ENCODE peak calls at places on chromosomes 7 and 10, in five cellular contexts. W, N, F, G and M are unnamed samples.
A peak's percentile ranks its signal among the peaks of the same experiment; 100 is the strongest.

GRCh38 chr7:8035647-8036518 is 67.3 kb downstream of the GLCCI1 start:
- DNase-seq in N (peak; percentile 21), G (no peak), F (no peak), W (peak; percentile 56), M (no peak)

GRCh38 chr10:97066877-97067555 is 118.7 kb downstream of the SLIT1 start:
- DNase-seq in N (no peak), W (no peak), F (no peak), G (no peak), M (no peak)

GRCh38 chr10:102408728-102409603 is 9.6 kb downstream of the PSD start:
- DNase-seq in F (peak; percentile 90), N (peak; percentile 47), W (peak; percentile 42), G (peak; percentile 74), M (no peak)

GRCh38 chr10:27192284-27192683 is 37.1 kb downstream of the MASTL start:
- DNase-seq in G (no peak), F (peak; percentile 62), W (peak; percentile 89), N (no peak), M (no peak)

GRCh38 chr10:588246-589165 is 101.0 kb downstream of the DIP2C start:
- DNase-seq in F (no peak), G (no peak), W (peak; percentile 45), N (peak; percentile 49), M (no peak)

GRCh38 chr10:14325325-14325955 is 5.3 kb downstream of the FRMD4A start:
- DNase-seq in W (peak; percentile 38), F (no peak), N (peak; percentile 73), G (no peak), M (peak; percentile 18)

GRCh38 chr7:7595451-7595850 is 28.8 kb downstream of the MIOS start:
- DNase-seq in W (peak; percentile 56), N (no peak), F (no peak), G (no peak), M (no peak)

GRCh38 chr10:101840102-101840684 is 3.4 kb downstream of the KCNIP2 start:
- DNase-seq in W (peak; percentile 33), G (no peak), F (no peak), N (no peak), M (no peak)

GRCh38 chr10:116769368-116769767 is 27.0 kb upstream of the HSPA12A start:
- DNase-seq in W (no peak), G (no peak), F (no peak), N (no peak), M (no peak)

GRCh38 chr7:30933124-30933893 is 21.7 kb downstream of the AQP1 start:
- DNase-seq in N (no peak), W (no peak), F (peak; percentile 39), G (peak; percentile 37), M (no peak)

GRCh38 chr7:24979470-24979862 is 512 bp downstream of the OSBPL3 start:
- DNase-seq in F (peak; percentile 75), G (peak; percentile 71), N (peak; percentile 84), W (peak; percentile 63), M (peak; percentile 64)

GRCh38 chr7:27122075-27122910 is 8.3 kb downstream of the HOXA4 start:
- DNase-seq in F (no peak), W (no peak), G (peak; percentile 55), N (peak; percentile 87), M (no peak)

GRCh38 chr7:31204066-31204465 is 136.5 kb downstream of the NEUROD6 start:
- DNase-seq in W (no peak), F (no peak), G (no peak), N (no peak), M (no peak)

GRCh38 chr7:92306153-92306552 is 60.4 kb downstream of the ANKIB1 start:
- DNase-seq in F (no peak), N (no peak), G (no peak), W (no peak), M (no peak)

GRCh38 chr7:680411-681127 is 45.9 kb upstream of the DNAAF5 start:
- DNase-seq in N (no peak), G (no peak), F (no peak), W (no peak), M (no peak)

GRCh38 chr7:102326156-102326914 is 29.9 kb downstream of the SPDYE6 start:
- DNase-seq in F (no peak), G (peak; percentile 25), N (no peak), W (no peak), M (no peak)

GRCh38 chr10:69411476-69411875 is 5.2 kb downstream of the TACR2 start:
- DNase-seq in F (no peak), N (no peak), G (no peak), W (no peak), M (no peak)

GRCh38 chr10:133393401-133394063 is 425 bp upstream of the MTG1 start:
- DNase-seq in W (no peak), G (peak; percentile 35), N (no peak), F (no peak), M (no peak)

GRCh38 chr7:64875258-64875657 is 27.8 kb upstream of the ZNF273 start:
- DNase-seq in W (no peak), F (no peak), N (no peak), G (no peak), M (no peak)

GRCh38 chr10:14299516-14299915 is 31.2 kb downstream of the FRMD4A start:
- DNase-seq in G (no peak), F (no peak), W (no peak), N (no peak), M (no peak)

GRCh38 chr10:71582019-71582418 is 137.6 kb downstream of the C10orf105 start:
- DNase-seq in G (no peak), F (no peak), W (peak; percentile 67), N (peak; percentile 62), M (peak; percentile 41)

GRCh38 chr7:518630-519428 is 817 bp downstream of the PDGFA start:
- DNase-seq in N (peak; percentile 88), F (peak; percentile 92), W (peak; percentile 78), G (peak; percentile 78), M (peak; percentile 60)

GRCh38 chr10:2367083-2367482 is 629.8 kb upstream of the ADARB2 start:
- DNase-seq in W (no peak), N (no peak), F (no peak), G (no peak), M (no peak)

GRCh38 chr10:116589911-116590310 is 848 bp upstream of the PNLIPRP1 start:
- DNase-seq in F (no peak), G (no peak), W (no peak), N (no peak), M (no peak)

GRCh38 chr10:19961076-19961811 is 145.0 kb downstream of the PLXDC2 start:
- DNase-seq in F (no peak), N (no peak), W (no peak), G (no peak), M (no peak)

GRCh38 chr7:83427929-83428328 is 221.0 kb downstream of the SEMA3E start:
- DNase-seq in G (no peak), F (no peak), N (no peak), W (no peak), M (no peak)

GRCh38 chr7:140674356-140674800 is 1.6 kb downstream of the ADCK2 start:
- DNase-seq in W (no peak), F (no peak), G (no peak), N (no peak), M (no peak)

GRCh38 chr7:137923380-137923779 is 76.6 kb upstream of the DGKI start:
- DNase-seq in G (no peak), N (no peak), F (no peak), W (peak; percentile 44), M (no peak)

GRCh38 chr10:102629661-102630614 is 14.3 kb upstream of the TRIM8 start:
- DNase-seq in N (peak; percentile 86), G (no peak), W (peak; percentile 90), F (no peak), M (no peak)

GRCh38 chr10:86899670-86900276 is 57.6 kb downstream of the MMRN2 start:
- DNase-seq in N (peak; percentile 76), W (peak; percentile 86), G (peak; percentile 54), F (peak; percentile 52), M (peak; percentile 30)

DNA sequence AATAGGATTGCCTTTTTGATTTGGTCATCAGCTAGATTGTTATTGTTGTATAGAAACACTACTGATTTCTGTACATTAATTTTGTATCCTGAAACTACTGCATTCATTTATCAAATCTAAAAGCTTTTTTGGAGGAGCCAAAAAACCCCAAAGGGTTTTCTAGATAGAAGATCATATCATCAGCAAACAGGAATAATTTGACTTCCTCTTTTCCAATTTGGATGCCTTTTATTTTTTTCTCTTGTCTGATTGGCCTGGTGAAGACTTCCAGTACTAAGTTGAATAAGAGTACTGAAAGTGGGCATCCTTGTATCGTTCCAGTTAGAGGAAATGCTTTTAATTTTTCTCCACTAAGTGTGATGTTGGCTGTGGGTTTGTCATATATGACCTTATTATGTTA is 10.6 kb upstream of the ENTPD7 start:
- DNase-seq in G (no peak), W (no peak), N (no peak), F (no peak), M (no peak)
- TF ChIP-seq CTCF in G (no peak), W (no peak), N (no peak), F (no peak), M (no peak)

GRCh38 chr7:100966542-100967291 is 2.6 kb upstream of the MUC12 start:
- DNase-seq in N (peak; percentile 30), F (no peak), G (no peak), W (no peak), M (no peak)
- TF ChIP-seq CTCF in N (no peak), F (no peak), G (no peak), W (no peak), M (peak; percentile 6)

GRCh38 chr10:76583711-76584161 is 1053.9 kb downstream of the KCNMA1 start:
- DNase-seq in F (no peak), N (peak; percentile 51), W (peak; percentile 89), G (no peak), M (no peak)

GRCh38 chr10:76576276-76576962 is 1061.2 kb downstream of the KCNMA1 start:
- DNase-seq in W (peak; percentile 26), F (no peak), N (no peak), G (no peak), M (no peak)

GRCh38 chr10:76577455-76577854 is 1060.2 kb downstream of the KCNMA1 start:
- DNase-seq in N (no peak), G (no peak), F (no peak), W (no peak), M (no peak)

GRCh38 chr10:76582536-76582935 is 1055.1 kb downstream of the KCNMA1 start:
- DNase-seq in W (peak; percentile 32), G (no peak), F (no peak), N (no peak), M (no peak)

DNA sequence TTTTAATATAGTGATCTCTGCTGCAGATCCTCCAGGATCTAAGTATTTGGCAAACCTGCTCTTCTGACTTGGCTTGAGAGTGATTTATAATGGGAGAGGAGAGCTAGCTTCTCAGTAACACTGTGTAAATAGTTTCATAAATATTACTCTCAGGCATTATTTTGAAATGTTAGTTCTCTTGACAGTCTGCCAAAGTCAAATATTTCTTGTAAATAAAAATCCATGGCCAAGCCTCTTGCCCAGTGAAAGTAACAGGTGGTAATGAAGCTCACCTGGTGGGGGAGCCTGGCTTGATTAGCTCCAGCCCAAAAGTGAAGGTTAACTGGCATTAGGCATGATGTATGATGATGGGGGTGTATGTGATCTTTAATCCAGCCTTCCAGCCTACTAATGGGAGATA is 1055.9 kb downstream of the KCNMA1 start:
- DNase-seq in G (no peak), W (peak; percentile 9), N (no peak), F (no peak), M (no peak)
- TF ChIP-seq CTCF in G (no peak), W (no peak), N (no peak), F (no peak), M (no peak)

DNA sequence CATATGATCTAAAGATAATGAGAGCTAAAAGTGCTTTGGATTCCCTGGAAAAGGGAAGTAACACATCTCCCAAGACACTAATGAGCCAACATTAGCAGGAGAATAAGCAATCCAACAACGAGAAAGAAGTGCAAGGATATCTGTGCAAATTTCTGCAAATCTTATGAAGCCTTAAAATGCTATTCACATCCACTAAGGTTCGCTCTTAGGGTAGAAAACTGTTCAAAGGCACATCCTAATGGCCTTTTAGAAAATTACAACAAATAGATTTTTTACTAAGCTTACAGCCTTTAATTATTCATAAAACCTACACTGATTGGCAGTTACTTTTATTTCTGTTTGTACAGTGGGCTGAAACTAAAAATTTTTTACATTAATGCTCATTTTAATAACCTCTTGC is 100.3 kb downstream of the RAPGEF5 start:
- DNase-seq in N (no peak), G (no peak), W (no peak), F (no peak), M (no peak)
- TF ChIP-seq CTCF in N (no peak), G (no peak), W (no peak), F (peak; percentile 30), M (no peak)